ENCODE peak calls at places on chromosomes 12 and 14, in four cellular contexts. T is stomach, V is upper lobe of left lung, N is IMR-90. G is an unnamed sample.

GRCh38 chr12:24201258-24201970 is 251.9 kb upstream of the SOX5 start:
- DNase-seq in T (no peak), N (no peak), V (no peak), G (no peak)

GRCh38 chr14:89418976-89419375 is 1.9 kb upstream of the FOXN3 start:
- DNase-seq in T (no peak), V (peak), N (no peak), G (no peak)

GRCh38 chr12:91406920-91407341 is 224.3 kb upstream of the DCN start:
- DNase-seq in T (no peak), N (no peak), V (no peak), G (no peak)

GRCh38 chr14:73526036-73526984 is 10.6 kb upstream of the ACOT1 start:
- DNase-seq in N (peak), T (peak), V (peak), G (peak)

GRCh38 chr14:94136575-94137331 is 7.3 kb upstream of the IFI27L2 start:
- DNase-seq in N (peak), T (peak), V (peak), G (peak)

GRCh38 chr14:53193193-53193592 is 40.1 kb upstream of the DDHD1 start:
- DNase-seq in T (no peak), V (no peak), N (peak), G (no peak)

GRCh38 chr12:132566551-132567131 is 43.7 kb downstream of the LRCOL1 start:
- DNase-seq in N (no peak), T (no peak), V (no peak), G (peak)

GRCh38 chr14:50773632-50774541 is 57.1 kb downstream of the NIN start:
- DNase-seq in T (peak), N (peak), V (no peak), G (peak)

GRCh38 chr12:13339538-13339937 is 143.0 kb downstream of the EMP1 start:
- DNase-seq in V (no peak), T (no peak), N (no peak), G (no peak)

DNA sequence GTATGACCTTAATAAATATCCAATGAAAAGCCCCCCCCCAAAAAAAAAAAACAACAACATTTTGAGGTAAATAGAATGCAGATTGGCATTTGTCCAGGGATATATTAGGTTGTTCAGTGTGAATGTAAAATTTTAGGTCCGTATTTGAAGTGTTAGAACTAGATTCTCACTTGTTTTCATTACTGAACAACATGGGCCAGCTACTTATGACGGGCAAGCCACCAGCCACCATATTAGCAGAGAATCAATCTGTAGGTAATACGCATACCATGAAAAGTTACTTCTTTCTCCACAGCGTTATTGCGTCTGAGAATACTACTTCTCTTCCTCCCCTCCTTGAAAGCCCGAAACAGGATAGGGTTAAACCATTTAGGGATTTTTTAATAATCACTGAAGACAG is 5.4 kb downstream of the FLRT2 start:
- DNase-seq in N (no peak), T (no peak), V (no peak), G (no peak)
- H3K4me3 ChIP-seq in N (peak), T (no peak), V (peak), G (no peak)

GRCh38 chr12:120710805-120711296 is 593 bp downstream of the UNC119B start:
- DNase-seq in N (no peak), T (no peak), V (peak), G (peak)
- TF ChIP-seq POLR2A in N (no peak), T (no peak), V (no peak), G (peak)

GRCh38 chr14:22281322-22281977 is 307.6 kb downstream of the DAD1 start:
- DNase-seq in T (no peak), V (no peak), N (no peak), G (no peak)
- H3K27ac ChIP-seq in T (no peak), V (no peak), N (no peak), G (no peak)

GRCh38 chr12:22535038-22535437 is 9.3 kb downstream of the C2CD5 start:
- DNase-seq in T (no peak), N (no peak), V (no peak), G (no peak)
- H3K4me3 ChIP-seq in T (no peak), N (no peak), V (no peak), G (no peak)

DNA sequence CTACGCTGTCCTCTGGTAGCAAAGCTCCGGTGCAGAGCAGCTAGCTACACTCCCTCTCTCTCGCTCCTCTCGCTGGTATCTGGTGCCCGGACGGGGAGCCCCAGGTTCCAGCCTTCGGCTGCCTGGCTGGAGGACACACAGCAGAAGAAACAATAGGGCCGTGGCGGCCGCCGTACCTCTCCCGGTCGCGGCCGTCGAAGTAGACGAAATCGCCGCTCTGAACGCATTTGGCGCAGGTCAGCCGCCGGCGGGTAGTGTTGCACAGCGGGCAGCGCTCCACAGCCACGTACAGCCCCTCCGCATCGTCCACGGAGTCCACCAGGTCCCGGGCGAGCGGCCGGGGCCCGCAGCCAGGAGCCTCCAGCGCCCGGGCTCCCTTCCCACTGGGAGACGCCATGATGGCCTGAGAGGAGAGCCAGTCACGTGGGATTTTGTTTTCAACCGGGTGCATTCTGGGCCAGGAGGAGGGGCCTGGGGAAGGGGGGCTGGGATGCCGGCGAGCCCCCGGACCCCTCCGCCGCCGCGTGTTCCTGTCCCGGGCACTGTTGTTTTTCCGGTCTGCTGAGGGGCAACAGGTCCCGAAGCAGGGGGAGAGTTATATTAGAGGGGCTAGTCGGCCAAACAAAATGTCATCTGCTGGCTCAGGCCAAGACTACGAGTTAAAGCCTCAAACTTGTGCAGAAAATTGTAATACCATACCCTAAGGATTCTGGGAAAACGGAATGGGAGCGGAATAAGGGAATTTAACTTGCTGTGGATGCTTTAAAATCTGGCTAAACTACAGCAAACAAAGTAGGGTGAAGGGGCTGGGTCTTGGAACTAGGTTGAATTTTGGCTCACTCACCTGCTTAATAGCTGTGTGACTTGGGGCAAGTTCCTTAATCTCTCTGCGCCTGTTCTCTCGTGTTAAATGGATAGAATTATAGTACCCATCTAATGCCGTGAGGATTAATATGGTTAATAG is at the start of gene ATG14:
- DNase-seq in V (peak), T (peak), N (peak), G (peak)
- TF ChIP-seq POLR2A in V (peak), T (no peak), N (peak), G (peak)

DNA sequence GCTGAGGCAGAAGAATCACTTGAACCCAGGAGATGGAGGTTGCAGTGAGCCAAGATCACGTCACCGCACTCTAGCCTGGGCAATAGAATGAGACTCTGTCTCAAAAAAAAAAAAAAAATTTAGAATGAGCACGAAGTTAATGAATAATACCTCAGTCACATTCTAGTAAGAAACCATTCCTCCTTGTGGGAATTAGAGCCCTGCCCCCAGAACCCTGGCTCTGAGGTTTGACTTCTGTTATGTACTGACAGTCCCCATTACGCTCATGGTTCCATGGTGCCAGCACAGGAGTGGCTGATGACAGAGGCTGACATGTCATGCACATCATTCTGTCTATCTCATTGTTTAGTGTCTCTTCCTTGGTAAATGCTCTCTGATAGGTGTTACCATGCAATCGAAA is 132.6 kb upstream of the FGD4 start:
- DNase-seq in V (no peak), T (no peak), N (no peak), G (no peak)
- H3K27ac ChIP-seq in V (no peak), T (no peak), N (no peak), G (no peak)

DNA sequence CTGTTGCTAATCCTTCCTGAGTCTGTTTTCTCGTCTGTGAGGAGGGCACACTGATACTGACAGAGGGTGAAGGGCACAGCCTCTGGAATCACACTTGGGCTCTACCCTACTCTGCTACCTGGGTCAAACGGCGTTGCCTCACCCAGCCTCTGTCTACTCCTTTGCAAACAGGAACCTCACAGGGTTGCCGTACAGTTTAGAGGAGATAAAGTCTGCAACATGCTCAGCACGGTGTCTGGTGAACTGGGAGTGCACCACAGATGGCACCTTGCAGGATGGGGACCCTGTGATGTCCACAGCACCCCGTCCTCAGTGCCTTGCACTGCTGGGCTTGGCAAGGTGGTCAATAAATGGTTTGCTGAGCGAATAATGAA is 38.3 kb downstream of the TESC start:
- DNase-seq in V (no peak), T (no peak), N (no peak), G (no peak)
- H3K4me3 ChIP-seq in V (no peak), T (no peak), N (no peak), G (no peak)

GRCh38 chr12:107732365-107732764 is 28.6 kb downstream of the PRDM4 start:
- DNase-seq in T (no peak), N (no peak), V (no peak), G (no peak)
- TF ChIP-seq POLR2A in T (no peak), N (no peak), V (no peak), G (no peak)

G was measured in thyroid gland.